ENCODE peak calls at places on chromosome 1, in seven cellular contexts. M is CD8-positive, alpha-beta T cell; F is astrocyte of the cerebellum; L is fibroblast of lung; X is mucosa of descending colon; K is PC-9; I is A549. O is an unnamed sample.

GRCh38 chr1:17525996-17526686 is 13.4 kb upstream of the ARHGEF10L start:
- DNase-seq in M (no peak), F (no peak), L (no peak), X (no peak), K (no peak), I (no peak), O (no peak)

GRCh38 chr1:34591751-34592629 is 162.9 kb upstream of the GJB5 start:
- DNase-seq in M (no peak), F (no peak), L (no peak), X (no peak), K (no peak), I (no peak), O (no peak)

GRCh38 chr1:204645251-204645650 is 40.3 kb downstream of the LRRN2 start:
- DNase-seq in M (no peak), F (no peak), L (no peak), X (no peak), K (no peak), I (no peak), O (no peak)

GRCh38 chr1:74396942-74397341 is 115.5 kb downstream of the LRRC53 start:
- DNase-seq in M (no peak), F (no peak), L (no peak), X (no peak), K (no peak), I (no peak), O (no peak)

GRCh38 chr1:154157520-154158306 is 2.8 kb upstream of the NUP210L start:
- DNase-seq in M (peak), F (no peak), L (peak), X (no peak), K (no peak), I (no peak), O (no peak)

GRCh38 chr1:234956821-234957329 is 171.8 kb downstream of the TOMM20 start:
- DNase-seq in M (no peak), F (no peak), L (no peak), X (no peak), K (no peak), I (no peak), O (no peak)

GRCh38 chr1:202625416-202626360 is 84.6 kb downstream of the SYT2 start:
- DNase-seq in M (peak), F (peak), L (peak), X (peak), K (peak), I (peak), O (no peak)

GRCh38 chr1:10691740-10692125 is 104.7 kb downstream of the CASZ1 start:
- DNase-seq in M (no peak), F (no peak), L (no peak), X (no peak), K (no peak), I (no peak), O (no peak)

GRCh38 chr1:65948609-65949229 is 156.0 kb downstream of the PDE4B start:
- DNase-seq in M (no peak), F (no peak), L (peak), X (no peak), K (no peak), I (no peak), O (no peak)

GRCh38 chr1:150261367-150261766 is 3.8 kb downstream of the CA14 start:
- DNase-seq in M (no peak), F (no peak), L (no peak), X (no peak), K (no peak), I (no peak), O (no peak)

GRCh38 chr1:150258275-150258666 is 697 bp downstream of the CA14 start:
- DNase-seq in M (no peak), F (no peak), L (no peak), X (no peak), K (no peak), I (no peak), O (no peak)

GRCh38 chr1:150259217-150259616 is 1.6 kb downstream of the CA14 start:
- DNase-seq in M (no peak), F (no peak), L (no peak), X (no peak), K (no peak), I (no peak), O (no peak)

GRCh38 chr1:150257624-150258274 is at the start of gene CA14:
- DNase-seq in M (no peak), F (no peak), L (peak), X (no peak), K (no peak), I (no peak), O (no peak)

DNA sequence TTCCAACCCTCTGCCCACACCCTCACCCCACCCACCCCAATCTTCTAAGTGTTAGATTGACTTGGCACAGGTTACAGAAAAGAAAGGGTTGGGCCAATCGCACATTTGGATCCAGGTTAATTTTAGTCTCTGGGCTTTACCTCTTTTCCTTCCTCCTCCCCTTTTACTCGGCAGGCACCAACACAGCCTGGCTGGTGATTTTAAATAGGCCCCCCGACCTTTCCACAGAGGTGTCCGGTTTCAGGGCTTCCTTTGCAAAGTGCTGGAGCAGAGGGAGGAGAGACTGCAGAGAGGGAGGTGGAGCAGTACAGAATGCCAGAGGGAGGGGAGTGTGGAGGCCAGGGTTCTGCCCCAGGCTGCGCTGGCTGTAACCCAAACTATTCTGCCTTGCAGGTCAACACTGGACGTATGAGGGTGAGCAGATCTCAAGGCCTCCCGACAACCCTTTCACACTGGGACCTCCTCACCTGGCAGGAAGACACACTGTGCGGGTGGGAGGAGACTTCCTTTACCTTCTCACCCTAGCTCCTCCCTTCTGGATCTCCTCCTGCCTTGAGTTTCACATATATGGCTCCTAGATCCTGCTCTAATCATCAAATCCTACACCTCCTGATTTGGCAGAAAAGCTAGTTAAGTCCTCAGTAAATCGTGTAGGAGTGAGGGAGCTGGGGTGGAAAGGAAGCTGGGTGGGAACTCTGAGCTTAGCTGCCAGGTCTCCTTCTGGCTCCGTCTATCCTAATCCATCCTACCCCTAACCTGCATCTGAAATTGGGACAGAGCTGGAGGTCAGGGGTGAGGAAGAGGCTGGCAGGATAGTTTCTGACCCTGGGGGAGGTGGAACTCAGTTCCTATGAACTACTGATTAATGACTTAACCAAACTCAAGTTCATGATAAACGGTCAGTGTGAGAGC is 2.4 kb downstream of the CA14 start:
- DNase-seq in M (no peak), F (no peak), L (peak), X (peak), K (peak), I (no peak), O (no peak)
- H3K4me3 ChIP-seq in M (no peak), F (no peak), L (no peak), X (no peak), K (peak), I (no peak), O (peak)

DNA sequence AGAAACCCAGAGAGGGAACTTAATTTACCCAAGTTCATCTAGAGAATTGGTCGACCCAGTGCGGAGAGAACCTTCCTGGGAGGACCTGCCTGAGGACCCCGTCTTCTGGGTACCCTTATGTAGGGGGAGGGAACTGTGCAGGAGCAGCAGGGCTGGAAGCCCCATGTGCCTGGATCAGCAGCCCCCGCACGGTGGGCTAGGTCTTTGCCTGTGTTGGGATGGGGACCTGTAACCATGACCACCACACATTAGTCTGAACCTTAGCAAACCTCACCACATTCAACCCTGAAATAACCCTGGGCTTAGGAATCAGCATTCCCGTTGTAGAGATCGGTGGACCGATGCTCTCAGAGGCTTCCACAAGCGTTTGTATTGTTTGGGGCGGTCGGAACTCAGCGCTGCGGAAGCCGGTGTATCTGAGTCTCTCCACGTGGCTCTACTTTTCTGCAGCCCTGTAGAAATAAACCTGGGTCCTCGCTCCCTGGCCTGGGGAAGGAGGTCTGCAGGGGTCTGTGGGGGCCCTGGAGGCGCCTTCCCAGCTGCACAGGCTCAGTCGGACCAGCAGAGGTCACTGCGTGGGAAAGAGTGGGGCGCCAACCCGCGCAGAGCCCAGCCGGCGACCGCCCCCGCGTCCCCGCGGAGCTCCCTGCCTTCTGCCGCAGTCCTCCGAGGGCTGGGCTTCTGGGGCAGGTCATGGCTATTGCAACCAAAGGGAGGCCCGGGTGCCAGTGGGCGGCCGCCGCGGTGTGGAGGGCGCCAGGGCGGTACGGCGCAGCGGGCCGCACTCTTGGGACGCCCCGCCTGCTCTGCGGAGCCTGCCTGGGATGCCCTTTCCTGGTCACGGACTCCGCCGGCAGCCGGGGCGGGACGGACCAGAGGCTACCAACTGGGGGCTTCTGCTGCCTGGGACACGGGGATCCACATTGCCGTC is 36.2 kb upstream of the KCNA10 start:
- DNase-seq in M (peak), F (no peak), L (peak), X (peak), K (no peak), I (peak), O (no peak)
- TF ChIP-seq CTCF in M (peak), F (peak), L (peak), X (peak), K (no peak), I (peak), O (peak)

GRCh38 chr1:2229921-2230700 is 2.0 kb downstream of the SKI start:
- DNase-seq in M (no peak), F (no peak), L (peak), X (peak), K (peak), I (no peak), O (no peak)
- H3K4me3 ChIP-seq in M (peak), F (peak), L (peak), X (peak), K (peak), I (peak), O (peak)

DNA sequence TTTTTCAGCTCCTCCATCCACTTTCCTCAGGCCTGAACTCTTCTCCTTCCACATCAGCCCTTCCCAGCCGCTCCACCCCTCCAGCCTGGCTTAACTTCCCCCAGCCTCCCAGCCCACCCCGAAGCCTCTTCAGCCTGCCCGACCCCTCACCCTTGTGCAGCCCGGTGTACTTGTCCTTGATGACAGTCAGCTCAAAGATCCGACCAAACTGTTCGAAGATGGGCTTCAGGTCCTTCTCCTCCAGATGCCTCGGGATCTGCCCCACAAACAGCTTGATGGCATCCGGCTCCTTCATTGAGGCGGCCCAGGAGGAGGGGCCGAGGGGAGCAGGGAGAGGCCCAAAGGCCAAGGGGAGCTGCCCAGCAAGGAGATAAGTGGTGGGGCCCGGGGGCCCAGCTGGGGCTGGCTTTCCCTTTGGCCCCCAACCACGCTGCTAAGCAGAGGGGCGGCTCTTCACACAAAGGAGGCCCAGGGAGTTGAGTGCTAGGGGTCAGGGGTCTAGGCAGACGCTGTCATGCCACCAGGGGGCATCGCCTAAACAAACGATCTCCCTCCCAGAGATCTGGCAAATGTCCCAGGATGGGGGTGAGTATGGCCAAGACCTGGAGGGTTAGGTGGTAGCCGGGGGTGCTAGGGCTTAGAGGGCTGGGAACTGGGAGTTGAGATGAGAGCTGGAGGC is 738 bp downstream of the CELF3 start:
- DNase-seq in M (no peak), F (no peak), L (no peak), X (no peak), K (no peak), I (no peak), O (no peak)
- TF ChIP-seq CTCF in M (no peak), F (no peak), L (no peak), X (no peak), K (no peak), I (no peak), O (peak)

GRCh38 chr1:167881069-167881468 is 32.9 kb downstream of the ADCY10 start:
- DNase-seq in M (no peak), F (no peak), L (peak), X (no peak), K (no peak), I (no peak), O (peak)
- H3K4me3 ChIP-seq in M (no peak), F (no peak), L (no peak), X (no peak), K (no peak), I (no peak), O (no peak)